ENCODE peak calls at places on chromosomes 7 and 10, in ten cellular contexts. One of them, this sample, is unnamed.
A peak's percentile ranks its signal among the peaks of the same experiment; 100 is the strongest.

GRCh38 chr10:6928531-6929080 is 348.5 kb upstream of the PRKCQ start:
- DNase-seq in CD8-positive, alpha-beta T cell: no peak
- DNase-seq in gastrocnemius medialis: no peak
- DNase-seq in heart left ventricle: no peak
- DNase-seq in astrocyte: no peak
- DNase-seq in tibial artery: no peak
- DNase-seq in transverse colon: no peak
- DNase-seq in mucosa of descending colon: no peak
- DNase-seq in fibroblast of lung: no peak
- DNase-seq in GM06990: no peak
- DNase-seq in this sample: no peak

GRCh38 chr7:44046321-44047061 is 2.0 kb downstream of the DBNL start:
- DNase-seq in CD8-positive, alpha-beta T cell: no peak
- DNase-seq in gastrocnemius medialis: no peak
- DNase-seq in heart left ventricle: no peak
- DNase-seq in astrocyte: no peak
- DNase-seq in tibial artery: no peak
- DNase-seq in transverse colon: no peak
- DNase-seq in mucosa of descending colon: no peak
- DNase-seq in fibroblast of lung: no peak
- DNase-seq in GM06990: peak; percentile 26
- DNase-seq in this sample: no peak

GRCh38 chr10:8026349-8027259 is 27.9 kb upstream of the GATA3 start:
- DNase-seq in CD8-positive, alpha-beta T cell: no peak
- DNase-seq in gastrocnemius medialis: no peak
- DNase-seq in heart left ventricle: no peak
- DNase-seq in astrocyte: no peak
- DNase-seq in tibial artery: no peak
- DNase-seq in transverse colon: no peak
- DNase-seq in mucosa of descending colon: no peak
- DNase-seq in fibroblast of lung: no peak
- DNase-seq in GM06990: no peak
- DNase-seq in this sample: no peak

GRCh38 chr10:117444497-117445040 is 69.3 kb upstream of the PDZD8 start:
- DNase-seq in CD8-positive, alpha-beta T cell: no peak
- DNase-seq in gastrocnemius medialis: no peak
- DNase-seq in heart left ventricle: no peak
- DNase-seq in astrocyte: peak; percentile 17
- DNase-seq in tibial artery: no peak
- DNase-seq in transverse colon: no peak
- DNase-seq in mucosa of descending colon: no peak
- DNase-seq in fibroblast of lung: no peak
- DNase-seq in GM06990: no peak
- DNase-seq in this sample: no peak

GRCh38 chr7:37411444-37412034 is 37.1 kb downstream of the ELMO1 start:
- DNase-seq in CD8-positive, alpha-beta T cell: no peak
- DNase-seq in gastrocnemius medialis: no peak
- DNase-seq in heart left ventricle: no peak
- DNase-seq in astrocyte: no peak
- DNase-seq in tibial artery: no peak
- DNase-seq in transverse colon: no peak
- DNase-seq in mucosa of descending colon: no peak
- DNase-seq in fibroblast of lung: no peak
- DNase-seq in GM06990: no peak
- DNase-seq in this sample: no peak

GRCh38 chr10:63763744-63764143 is 242.5 kb downstream of the REEP3 start:
- DNase-seq in CD8-positive, alpha-beta T cell: no peak
- DNase-seq in gastrocnemius medialis: no peak
- DNase-seq in heart left ventricle: no peak
- DNase-seq in astrocyte: no peak
- DNase-seq in tibial artery: no peak
- DNase-seq in transverse colon: no peak
- DNase-seq in mucosa of descending colon: peak; percentile 6
- DNase-seq in fibroblast of lung: no peak
- DNase-seq in GM06990: no peak
- DNase-seq in this sample: no peak

GRCh38 chr7:11747715-11748485 is 84.1 kb downstream of the THSD7A start:
- DNase-seq in CD8-positive, alpha-beta T cell: no peak
- DNase-seq in gastrocnemius medialis: no peak
- DNase-seq in heart left ventricle: no peak
- DNase-seq in astrocyte: no peak
- DNase-seq in tibial artery: no peak
- DNase-seq in transverse colon: no peak
- DNase-seq in mucosa of descending colon: no peak
- DNase-seq in fibroblast of lung: no peak
- DNase-seq in GM06990: no peak
- DNase-seq in this sample: no peak

GRCh38 chr7:130289478-130289877 is 3.5 kb upstream of the CPA4 start:
- DNase-seq in CD8-positive, alpha-beta T cell: no peak
- DNase-seq in gastrocnemius medialis: no peak
- DNase-seq in heart left ventricle: no peak
- DNase-seq in astrocyte: no peak
- DNase-seq in tibial artery: no peak
- DNase-seq in transverse colon: no peak
- DNase-seq in mucosa of descending colon: no peak
- DNase-seq in fibroblast of lung: no peak
- DNase-seq in GM06990: no peak
- DNase-seq in this sample: no peak

GRCh38 chr7:90988996-90989765 is 275.1 kb upstream of the FZD1 start:
- DNase-seq in CD8-positive, alpha-beta T cell: no peak
- DNase-seq in gastrocnemius medialis: no peak
- DNase-seq in heart left ventricle: no peak
- DNase-seq in astrocyte: no peak
- DNase-seq in tibial artery: no peak
- DNase-seq in transverse colon: no peak
- DNase-seq in mucosa of descending colon: no peak
- DNase-seq in fibroblast of lung: no peak
- DNase-seq in GM06990: no peak
- DNase-seq in this sample: no peak

GRCh38 chr7:155333346-155334234 is 35.9 kb downstream of the INSIG1 start:
- DNase-seq in CD8-positive, alpha-beta T cell: no peak
- DNase-seq in gastrocnemius medialis: no peak
- DNase-seq in heart left ventricle: no peak
- DNase-seq in astrocyte: no peak
- DNase-seq in tibial artery: no peak
- DNase-seq in transverse colon: no peak
- DNase-seq in mucosa of descending colon: no peak
- DNase-seq in fibroblast of lung: no peak
- DNase-seq in GM06990: no peak
- DNase-seq in this sample: no peak

GRCh38 chr10:125788156-125789034 is 12.8 kb upstream of the MMP21 start:
- DNase-seq in CD8-positive, alpha-beta T cell: no peak
- DNase-seq in gastrocnemius medialis: no peak
- DNase-seq in heart left ventricle: no peak
- DNase-seq in astrocyte: no peak
- DNase-seq in tibial artery: no peak
- DNase-seq in transverse colon: no peak
- DNase-seq in mucosa of descending colon: no peak
- DNase-seq in fibroblast of lung: no peak
- DNase-seq in GM06990: no peak
- DNase-seq in this sample: no peak

DNA sequence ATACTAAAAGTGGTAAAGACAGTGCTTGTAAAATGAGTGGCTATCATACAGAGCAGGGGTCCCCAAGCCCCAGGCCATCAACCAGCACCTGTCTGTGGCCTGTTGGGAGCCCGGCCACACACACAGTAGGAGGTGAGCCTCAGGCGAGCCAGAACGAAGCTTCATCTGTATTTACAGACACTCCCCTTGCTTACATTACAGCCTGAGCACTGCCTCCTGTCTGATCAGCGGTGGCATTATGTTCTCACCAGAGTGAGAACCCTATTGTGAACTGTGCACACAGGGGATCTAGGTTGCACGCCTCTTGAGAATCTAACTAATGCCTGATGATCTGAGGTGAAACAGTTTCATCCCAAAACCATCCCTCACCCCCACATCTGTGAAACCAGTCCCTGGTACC is 58.7 kb downstream of the ITGA8 start:
- DNase-seq in CD8-positive, alpha-beta T cell: no peak
- DNase-seq in gastrocnemius medialis: no peak
- DNase-seq in heart left ventricle: no peak
- DNase-seq in astrocyte: no peak
- DNase-seq in tibial artery: no peak
- DNase-seq in transverse colon: no peak
- DNase-seq in mucosa of descending colon: no peak
- DNase-seq in fibroblast of lung: no peak
- DNase-seq in GM06990: no peak
- DNase-seq in this sample: no peak
- TF ChIP-seq CTCF in CD8-positive, alpha-beta T cell: no peak
- TF ChIP-seq CTCF in gastrocnemius medialis: no peak
- TF ChIP-seq CTCF in heart left ventricle: no peak
- TF ChIP-seq CTCF in astrocyte: no peak
- TF ChIP-seq CTCF in tibial artery: no peak
- TF ChIP-seq CTCF in transverse colon: no peak
- TF ChIP-seq CTCF in mucosa of descending colon: no peak
- TF ChIP-seq CTCF in fibroblast of lung: no peak
- TF ChIP-seq CTCF in GM06990: no peak
- TF ChIP-seq CTCF in this sample: no peak

GRCh38 chr7:135558881-135559280 is 1.2 kb downstream of the NUP205 start:
- DNase-seq in CD8-positive, alpha-beta T cell: no peak
- DNase-seq in gastrocnemius medialis: no peak
- DNase-seq in heart left ventricle: no peak
- DNase-seq in astrocyte: no peak
- DNase-seq in tibial artery: no peak
- DNase-seq in transverse colon: no peak
- DNase-seq in mucosa of descending colon: no peak
- DNase-seq in fibroblast of lung: no peak
- DNase-seq in GM06990: no peak
- DNase-seq in this sample: no peak
- H3K4me3 ChIP-seq in CD8-positive, alpha-beta T cell: peak overlapping the region; percentile 85
- H3K4me3 ChIP-seq in gastrocnemius medialis: peak overlapping the region; percentile 97
- H3K4me3 ChIP-seq in heart left ventricle: peak overlapping the region; percentile 90
- H3K4me3 ChIP-seq in astrocyte: peak overlapping the region; percentile 92
- H3K4me3 ChIP-seq in tibial artery: peak overlapping the region; percentile 64
- H3K4me3 ChIP-seq in transverse colon: peak overlapping the region; percentile 75
- H3K4me3 ChIP-seq in mucosa of descending colon: no peak overlapping the region
- H3K4me3 ChIP-seq in fibroblast of lung: peak overlapping the region; percentile 92
- H3K4me3 ChIP-seq in GM06990: peak overlapping the region; percentile 84
- H3K4me3 ChIP-seq in this sample: peak overlapping the region; percentile 93

GRCh38 chr7:116128139-116128538 is 82.2 kb upstream of the TES start:
- DNase-seq in CD8-positive, alpha-beta T cell: no peak
- DNase-seq in gastrocnemius medialis: no peak
- DNase-seq in heart left ventricle: no peak
- DNase-seq in astrocyte: no peak
- DNase-seq in tibial artery: no peak
- DNase-seq in transverse colon: no peak
- DNase-seq in mucosa of descending colon: no peak
- DNase-seq in fibroblast of lung: no peak
- DNase-seq in GM06990: no peak
- DNase-seq in this sample: no peak
- H3K36me3 ChIP-seq in CD8-positive, alpha-beta T cell: no peaks in the 10 kb centered on the region
- H3K36me3 ChIP-seq in gastrocnemius medialis: no peaks in the 10 kb centered on the region
- H3K36me3 ChIP-seq in heart left ventricle: no peaks in the 10 kb centered on the region
- H3K36me3 ChIP-seq in astrocyte: no peaks in the 10 kb centered on the region
- H3K36me3 ChIP-seq in tibial artery: no peaks in the 10 kb centered on the region
- H3K36me3 ChIP-seq in transverse colon: no peaks in the 10 kb centered on the region
- H3K36me3 ChIP-seq in mucosa of descending colon: no peaks in the 10 kb centered on the region
- H3K36me3 ChIP-seq in fibroblast of lung: no peaks in the 10 kb centered on the region
- H3K36me3 ChIP-seq in GM06990: no peaks in the 10 kb centered on the region
- H3K36me3 ChIP-seq in this sample: no peaks in the 10 kb centered on the region

GRCh38 chr10:28587970-28588290 is 55.0 kb downstream of the WAC start:
- DNase-seq in CD8-positive, alpha-beta T cell: no peak
- DNase-seq in gastrocnemius medialis: no peak
- DNase-seq in heart left ventricle: no peak
- DNase-seq in astrocyte: peak; percentile 73
- DNase-seq in tibial artery: no peak
- DNase-seq in transverse colon: no peak
- DNase-seq in mucosa of descending colon: no peak
- DNase-seq in fibroblast of lung: peak; percentile 84
- DNase-seq in GM06990: no peak
- DNase-seq in this sample: no peak
- TF ChIP-seq CTCF in CD8-positive, alpha-beta T cell: no peak
- TF ChIP-seq CTCF in gastrocnemius medialis: peak; percentile 14
- TF ChIP-seq CTCF in heart left ventricle: peak; percentile 23
- TF ChIP-seq CTCF in astrocyte: no peak
- TF ChIP-seq CTCF in tibial artery: no peak
- TF ChIP-seq CTCF in transverse colon: peak; percentile 11
- TF ChIP-seq CTCF in mucosa of descending colon: no peak
- TF ChIP-seq CTCF in fibroblast of lung: no peak
- TF ChIP-seq CTCF in GM06990: no peak
- TF ChIP-seq CTCF in this sample: peak; percentile 17

DNA sequence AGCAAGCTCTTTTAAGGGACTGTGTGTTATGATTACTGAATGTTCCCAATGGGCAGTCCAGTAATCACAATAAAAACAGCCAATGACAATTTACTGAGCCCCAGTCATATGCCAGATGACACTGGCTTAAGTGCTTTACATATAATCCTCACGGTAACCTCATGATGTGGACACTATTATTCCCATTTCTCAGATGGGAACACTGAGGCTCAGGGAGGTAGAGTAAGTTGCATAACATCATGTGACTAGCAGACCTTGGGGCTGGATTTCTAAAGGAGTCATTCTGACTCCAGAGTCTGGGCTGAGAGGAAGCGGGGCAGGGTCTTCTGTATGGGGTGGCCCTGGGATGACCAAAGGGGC is 7.6 kb upstream of the RBM20 start:
- DNase-seq in CD8-positive, alpha-beta T cell: no peak
- DNase-seq in gastrocnemius medialis: no peak
- DNase-seq in heart left ventricle: no peak
- DNase-seq in astrocyte: no peak
- DNase-seq in tibial artery: no peak
- DNase-seq in transverse colon: no peak
- DNase-seq in mucosa of descending colon: no peak
- DNase-seq in fibroblast of lung: no peak
- DNase-seq in GM06990: no peak
- DNase-seq in this sample: no peak
- H3K4me3 ChIP-seq in CD8-positive, alpha-beta T cell: no peak overlapping the region
- H3K4me3 ChIP-seq in gastrocnemius medialis: no peak overlapping the region
- H3K4me3 ChIP-seq in heart left ventricle: no peak overlapping the region
- H3K4me3 ChIP-seq in astrocyte: no peak overlapping the region
- H3K4me3 ChIP-seq in tibial artery: no peak overlapping the region
- H3K4me3 ChIP-seq in transverse colon: no peak overlapping the region
- H3K4me3 ChIP-seq in mucosa of descending colon: no peak overlapping the region
- H3K4me3 ChIP-seq in fibroblast of lung: no peak overlapping the region
- H3K4me3 ChIP-seq in GM06990: no peak overlapping the region
- H3K4me3 ChIP-seq in this sample: no peak overlapping the region

DNA sequence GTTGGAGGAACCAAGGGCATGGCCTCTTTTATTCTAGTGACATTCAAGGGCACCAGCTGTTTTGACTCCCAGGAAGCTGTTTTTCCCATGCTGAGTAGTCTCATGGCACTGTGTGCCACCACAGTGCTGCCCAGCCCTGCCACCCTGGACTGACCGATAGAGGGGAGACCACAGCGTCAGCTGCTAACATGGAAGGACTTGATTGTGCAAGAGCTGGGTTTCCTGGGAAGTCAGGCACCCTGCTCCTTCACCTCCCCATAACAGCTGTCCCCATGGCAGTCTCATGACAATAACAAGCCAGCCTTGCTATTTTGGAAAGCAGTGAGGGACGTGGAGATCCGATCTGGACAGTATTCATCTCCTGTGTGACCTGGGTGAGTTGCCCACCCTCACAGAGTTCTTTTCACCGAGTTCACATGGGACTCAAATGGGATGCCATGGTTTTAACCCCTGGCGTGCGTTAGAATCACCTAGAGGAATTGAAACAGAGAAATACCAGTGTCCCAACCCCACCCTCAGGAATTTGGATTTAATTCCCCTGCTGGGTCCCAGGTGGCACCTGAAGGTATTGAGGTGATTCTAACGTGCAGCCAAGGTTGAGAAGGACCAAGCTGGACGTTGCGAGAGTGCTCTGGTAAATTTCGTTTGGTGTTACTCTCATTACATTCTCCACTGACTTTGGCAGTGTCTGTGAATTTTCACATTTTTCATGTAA is 174.8 kb downstream of the CELF2 start:
- DNase-seq in CD8-positive, alpha-beta T cell: no peak
- DNase-seq in gastrocnemius medialis: peak; percentile 64
- DNase-seq in heart left ventricle: peak; percentile 65
- DNase-seq in astrocyte: no peak
- DNase-seq in tibial artery: peak; percentile 77
- DNase-seq in transverse colon: peak; percentile 27
- DNase-seq in mucosa of descending colon: peak; percentile 27
- DNase-seq in fibroblast of lung: no peak
- DNase-seq in GM06990: no peak
- DNase-seq in this sample: no peak
- H3K36me3 ChIP-seq in CD8-positive, alpha-beta T cell: peaks cover 46% of the 10 kb centered on the region
- H3K36me3 ChIP-seq in gastrocnemius medialis: no peaks in the 10 kb centered on the region
- H3K36me3 ChIP-seq in heart left ventricle: peaks cover 10% of the 10 kb centered on the region
- H3K36me3 ChIP-seq in astrocyte: no peaks in the 10 kb centered on the region
- H3K36me3 ChIP-seq in tibial artery: no peaks in the 10 kb centered on the region
- H3K36me3 ChIP-seq in transverse colon: no peaks in the 10 kb centered on the region
- H3K36me3 ChIP-seq in mucosa of descending colon: no peaks in the 10 kb centered on the region
- H3K36me3 ChIP-seq in fibroblast of lung: no peaks in the 10 kb centered on the region
- H3K36me3 ChIP-seq in GM06990: peaks cover 8% of the 10 kb centered on the region
- H3K36me3 ChIP-seq in this sample: no peaks in the 10 kb centered on the region

This sample was measured in BJ.